ENCODE peak calls at places on chromosomes 2 and 18, in four cellular contexts. A is H1, K is K562, T is HepG2. N is an unnamed sample.

GRCh38 chr2:42849311-42849710 is 56.9 kb upstream of the HAAO start:
- DNase-seq in A (no peak), K (no peak), T (no peak), N (no peak)

GRCh38 chr2:209305026-209305425 is 118.8 kb upstream of the MAP2 start:
- DNase-seq in A (no peak), K (no peak), T (no peak), N (no peak)

GRCh38 chr2:158120664-158121063 is 19.0 kb downstream of the UPP2 start:
- DNase-seq in A (no peak), K (no peak), T (no peak), N (no peak)

GRCh38 chr2:177143444-177143843 is 69.2 kb upstream of the HNRNPA3 start:
- DNase-seq in A (no peak), K (no peak), T (no peak), N (no peak)

GRCh38 chr2:230400041-230400440 is 16.0 kb upstream of the SP100 start:
- DNase-seq in A (no peak), K (no peak), T (no peak), N (no peak)

GRCh38 chr18:11163668-11164067 is 14.3 kb upstream of the PIEZO2 start:
- DNase-seq in A (peak), K (peak), T (no peak), N (no peak)

GRCh38 chr2:4695281-4695861 is 992.0 kb downstream of the DCDC2C start:
- DNase-seq in A (no peak), K (no peak), T (no peak), N (no peak)

GRCh38 chr2:237411683-237412349 is 2.1 kb downstream of the COL6A3 start:
- DNase-seq in A (no peak), K (no peak), T (no peak), N (no peak)

GRCh38 chr2:191165190-191165643 is 14.4 kb upstream of the STAT4 start:
- DNase-seq in A (no peak), K (peak), T (peak), N (no peak)

GRCh38 chr2:230912046-230912445 is 13.0 kb downstream of the GPR55 start:
- DNase-seq in A (no peak), K (no peak), T (no peak), N (no peak)

GRCh38 chr18:23888880-23889279 is 125.7 kb upstream of the TTC39C start:
- DNase-seq in A (no peak), K (no peak), T (no peak), N (no peak)

GRCh38 chr18:13226533-13227144 is 8.1 kb downstream of the LDLRAD4 start:
- DNase-seq in A (no peak), K (no peak), T (no peak), N (no peak)

GRCh38 chr2:112646102-112646719 is 472 bp downstream of the SLC20A1 start:
- DNase-seq in A (no peak), K (peak), T (no peak), N (no peak)

GRCh38 chr2:170772295-170772694 is 2.1 kb downstream of the ERICH2 start:
- DNase-seq in A (no peak), K (no peak), T (no peak), N (no peak)

GRCh38 chr2:234565842-234566619 is 69.2 kb upstream of the ARL4C start:
- DNase-seq in A (no peak), K (no peak), T (peak), N (no peak)

GRCh38 chr2:63861220-63861822 is 19.6 kb downstream of the UGP2 start:
- DNase-seq in A (no peak), K (peak), T (peak), N (no peak)
- TF ChIP-seq HDAC6 in A (no peak), K (no peak), T (no peak), N (no peak)

DNA sequence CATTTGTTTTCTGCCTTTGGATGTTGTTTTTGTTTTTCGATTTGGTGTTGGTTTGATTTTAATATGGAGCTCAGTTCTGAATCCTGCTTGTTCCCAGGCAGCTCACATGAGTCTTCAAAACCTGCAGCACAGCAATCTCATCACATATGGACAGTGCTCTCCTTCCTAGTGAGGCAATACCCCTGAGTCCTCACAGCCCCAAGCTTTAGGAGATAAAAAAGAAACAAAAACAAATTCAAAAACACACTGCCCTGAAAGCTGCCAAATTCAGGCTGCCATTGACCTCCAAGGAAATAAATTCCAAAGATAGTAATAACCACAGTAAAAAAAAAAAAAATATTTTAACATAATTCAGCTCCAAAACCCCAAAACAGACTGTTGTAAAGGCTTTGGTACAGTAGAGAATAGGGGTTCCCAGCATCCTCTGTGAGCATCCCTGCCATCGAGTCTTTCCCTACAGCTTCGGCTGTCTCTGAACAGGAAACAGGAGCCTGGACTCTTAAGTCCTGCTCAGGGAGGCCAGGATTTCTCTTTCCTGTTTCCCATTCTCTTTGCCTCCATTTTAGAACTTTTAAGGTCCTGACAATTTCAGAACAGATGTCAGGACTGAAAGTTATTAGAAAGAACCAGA is 14.7 kb upstream of the SP3 start:
- DNase-seq in A (no peak), K (no peak), T (no peak), N (no peak)
- TF ChIP-seq HDAC6 in A (no peak), K (no peak), T (no peak), N (no peak)

GRCh38 chr18:63241317-63241712 is 78.3 kb downstream of the BCL2 start:
- DNase-seq in A (no peak), K (no peak), T (no peak), N (no peak)

GRCh38 chr18:63238711-63239110 is 80.9 kb downstream of the BCL2 start:
- DNase-seq in A (peak), K (no peak), T (no peak), N (no peak)

GRCh38 chr18:63240541-63241316 is 78.8 kb downstream of the BCL2 start:
- DNase-seq in A (no peak), K (no peak), T (no peak), N (no peak)

GRCh38 chr18:63244585-63244984 is 75.0 kb downstream of the BCL2 start:
- DNase-seq in A (no peak), K (no peak), T (no peak), N (no peak)

DNA sequence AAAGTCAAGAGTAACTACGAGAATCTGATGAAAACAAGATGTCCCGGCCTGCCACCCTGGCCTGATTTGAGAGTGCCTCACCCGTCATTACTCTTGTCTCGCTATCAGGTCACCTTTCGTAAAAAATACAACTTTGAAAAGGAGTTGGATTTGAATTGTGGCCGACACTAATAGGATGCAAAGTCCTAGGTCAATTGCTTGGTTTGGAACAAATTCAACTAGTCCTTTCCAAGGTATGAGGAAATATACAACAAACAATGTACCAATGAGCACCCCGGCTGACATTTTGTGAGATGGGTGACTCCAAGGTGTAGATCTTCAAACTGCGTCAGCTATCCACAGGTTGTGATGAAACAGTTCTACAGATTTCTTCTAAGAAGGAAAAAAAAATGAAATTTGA is 77.8 kb downstream of the BCL2 start:
- DNase-seq in A (no peak), K (no peak), T (no peak), N (no peak)
- TF ChIP-seq HDAC6 in A (no peak), K (no peak), T (no peak), N (no peak)

GRCh38 chr2:147712051-147712450 is 132.8 kb upstream of the ACVR2A start:
- DNase-seq in A (no peak), K (no peak), T (no peak), N (no peak)
- TF ChIP-seq HDAC6 in A (no peak), K (no peak), T (no peak), N (no peak)

N was measured in GM12878.